ENCODE peak calls at places on chromosomes 4 and X, in ten cellular contexts. F, L, Y, H, Z, E, K, Q, O and J are unnamed samples.

GRCh38 chr4:75248770-75249467 is 265.3 kb downstream of the RCHY1 start:
- DNase-seq in O (no peak), F (peak), H (no peak), K (no peak), Z (no peak), L (no peak), Y (no peak), E (no peak), Q (no peak), J (no peak)

GRCh38 chrX:8820910-8821527 is 19.8 kb upstream of the FAM9A start:
- DNase-seq in Z (no peak), Q (peak), E (no peak), Y (no peak), H (no peak), F (no peak), O (no peak), K (peak), L (no peak), J (no peak)

GRCh38 chr4:184416913-184417734 is 57.2 kb downstream of the IRF2 start:
- DNase-seq in E (no peak), H (no peak), L (no peak), O (no peak), F (no peak), K (no peak), Y (no peak), Q (peak), Z (no peak), J (no peak)

GRCh38 chr4:102350634-102351033 is 5.4 kb upstream of the SLC39A8 start:
- DNase-seq in F (no peak), E (no peak), H (no peak), O (no peak), Z (no peak), K (no peak), L (no peak), Y (no peak), Q (no peak), J (no peak)

GRCh38 chr4:173573286-173573685 is 43.3 kb upstream of the HAND2 start:
- DNase-seq in Y (no peak), O (no peak), Q (no peak), E (no peak), Z (no peak), L (no peak), F (no peak), H (no peak), K (no peak), J (no peak)

GRCh38 chr4:161555689-161556660 is 607.8 kb downstream of the FSTL5 start:
- DNase-seq in H (no peak), Q (peak), Z (no peak), L (no peak), K (peak), Y (no peak), E (no peak), F (peak), O (no peak), J (no peak)

GRCh38 chr4:85741921-85742591 is 267.1 kb downstream of the ARHGAP24 start:
- DNase-seq in K (no peak), O (peak), E (peak), Y (peak), H (no peak), Q (no peak), L (no peak), Z (no peak), F (no peak), J (no peak)

GRCh38 chr4:148061139-148061476 is 329.2 kb downstream of the ARHGAP10 start:
- DNase-seq in Z (no peak), H (no peak), E (no peak), Y (no peak), Q (no peak), K (no peak), F (no peak), L (no peak), O (no peak), J (no peak)

GRCh38 chrX:127459784-127460183 is 592.4 kb downstream of the ACTRT1 start:
- DNase-seq in Y (no peak), O (no peak), K (no peak), Q (no peak), L (no peak), F (peak), E (no peak), Z (no peak), H (no peak), J (no peak)

GRCh38 chr4:147025042-147025441 is 79.4 kb upstream of the TTC29 start:
- DNase-seq in E (no peak), L (no peak), O (no peak), Z (no peak), H (no peak), F (no peak), Y (no peak), K (no peak), Q (no peak), J (no peak)

GRCh38 chr4:7358100-7358735 is 76.5 kb downstream of the PSAPL1 start:
- DNase-seq in L (peak), H (no peak), E (peak), Y (peak), O (no peak), Z (peak), K (peak), F (peak), Q (peak), J (no peak)

GRCh38 chr4:126582737-126583136 is 1050.0 kb upstream of the INTU start:
- DNase-seq in E (peak), H (no peak), K (no peak), Q (peak), F (peak), Z (no peak), O (no peak), Y (no peak), L (no peak), J (no peak)

GRCh38 chr4:161332696-161333095 is 831.1 kb downstream of the FSTL5 start:
- DNase-seq in Q (no peak), K (no peak), Y (no peak), H (no peak), Z (no peak), L (no peak), O (no peak), F (no peak), E (no peak), J (no peak)

GRCh38 chr4:47483722-47484121 is 1.4 kb upstream of the ATP10D start:
- DNase-seq in Q (no peak), K (peak), L (no peak), F (peak), H (no peak), Y (no peak), O (no peak), Z (no peak), E (no peak), J (no peak)
- TF ChIP-seq CTCF in Q (no peak), K (no peak), L (no peak), F (no peak), H (no peak), Y (no peak), O (no peak), Z (no peak), E (no peak), J (no peak)

DNA sequence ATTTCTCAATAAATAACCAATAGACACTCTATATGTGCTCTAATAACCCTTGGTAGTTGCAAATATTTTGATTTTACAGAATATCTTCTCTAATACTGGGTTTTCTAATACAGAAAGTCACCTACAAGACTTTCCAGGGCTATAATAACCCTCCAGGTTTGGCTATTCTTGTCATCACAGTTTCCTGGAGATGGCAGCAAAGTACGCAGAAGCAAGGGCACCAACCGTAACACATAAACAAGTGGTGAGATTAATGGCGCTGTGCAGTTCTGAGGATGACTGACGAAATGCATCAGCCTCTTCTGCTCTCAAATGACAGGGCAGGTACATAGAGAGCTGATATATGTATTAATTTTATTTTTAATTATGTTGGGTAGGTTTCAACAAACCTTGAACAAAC is 122.4 kb downstream of the C4orf33 start:
- DNase-seq in O (peak), H (no peak), Q (peak), K (peak), L (no peak), F (no peak), E (no peak), Y (no peak), Z (no peak), J (no peak)
- TF ChIP-seq CTCF in O (peak), H (peak), Q (peak), K (no peak), L (no peak), F (no peak), E (no peak), Y (peak), Z (no peak), J (peak)

GRCh38 chrX:74420194-74421035 is 878 bp upstream of the SLC16A2 start:
- DNase-seq in Y (peak), O (peak), K (peak), Z (peak), E (peak), H (no peak), F (peak), Q (peak), L (no peak), J (no peak)

GRCh38 chrX:74423289-74423985 is 2.1 kb downstream of the SLC16A2 start:
- DNase-seq in H (no peak), F (no peak), Q (no peak), O (no peak), Y (no peak), E (no peak), Z (no peak), L (no peak), K (no peak), J (no peak)

GRCh38 chrX:74421181-74422028 is at the start of gene SLC16A2:
- DNase-seq in O (peak), Z (peak), Y (peak), Q (peak), F (peak), K (peak), H (no peak), E (peak), L (no peak), J (peak)

GRCh38 chrX:74422029-74422352 is 698 bp downstream of the SLC16A2 start:
- DNase-seq in F (no peak), E (peak), O (peak), K (no peak), Q (no peak), Z (no peak), H (no peak), L (no peak), Y (no peak), J (no peak)

GRCh38 chrX:74422576-74423288 is 1.4 kb downstream of the SLC16A2 start:
- DNase-seq in L (no peak), Z (peak), H (peak), O (peak), K (peak), E (peak), Y (peak), F (peak), Q (peak), J (no peak)
- TF ChIP-seq CTCF in L (peak), Z (no peak), H (no peak), O (peak), K (no peak), E (no peak), Y (peak), F (peak), Q (peak), J (no peak)

DNA sequence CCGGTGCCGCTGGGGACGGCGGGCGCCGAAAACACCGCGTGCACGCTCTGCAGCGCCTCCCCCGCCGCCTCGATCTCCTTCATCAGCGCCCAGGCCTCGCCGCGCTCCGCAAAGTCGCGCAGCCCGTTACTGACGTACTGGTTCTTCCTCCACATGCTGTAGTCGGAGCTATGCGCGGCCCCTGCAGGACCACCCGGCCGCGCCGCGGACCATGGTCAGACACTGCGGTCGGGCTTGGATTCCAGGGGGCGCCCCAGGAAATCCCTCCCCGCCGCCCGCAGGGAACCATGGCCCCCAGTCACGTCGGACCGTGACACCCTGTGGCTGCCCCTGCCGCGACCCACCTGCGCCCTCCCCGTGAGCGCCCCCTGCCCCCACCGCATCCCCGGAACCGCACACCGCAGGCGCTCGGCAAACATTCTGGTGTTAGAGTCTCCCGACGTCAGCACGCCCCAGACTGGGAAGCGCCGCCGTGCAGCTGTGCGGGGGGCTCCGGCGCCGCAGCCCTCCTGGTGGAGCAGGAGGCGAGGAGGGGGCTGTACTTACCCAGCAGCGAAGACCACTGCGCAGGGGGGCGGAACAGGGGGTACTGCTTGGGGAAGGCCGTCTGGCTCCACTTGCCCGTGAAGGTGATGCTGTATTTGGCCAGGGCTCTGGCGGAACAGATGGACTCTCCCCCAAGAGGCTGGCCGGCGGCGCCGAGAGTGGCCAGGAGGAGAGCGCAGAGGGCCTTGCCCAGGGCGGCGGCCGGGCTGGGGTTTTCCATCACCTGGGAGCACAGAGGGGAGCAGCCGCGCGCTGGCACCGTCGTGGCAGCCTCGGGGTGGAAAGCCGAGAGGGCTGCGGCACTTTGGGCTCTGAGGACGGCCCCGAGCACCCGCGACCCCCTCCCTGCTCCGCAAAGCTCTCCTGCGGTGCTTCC is 816 bp downstream of the SPON2 start:
- DNase-seq in Z (no peak), E (peak), L (no peak), Q (no peak), O (peak), H (no peak), Y (no peak), K (no peak), F (no peak), J (no peak)
- TF ChIP-seq CTCF in Z (no peak), E (no peak), L (no peak), Q (no peak), O (no peak), H (peak), Y (no peak), K (no peak), F (no peak), J (no peak)

GRCh38 chrX:30308263-30309138 is 689 bp downstream of the NR0B1 start:
- DNase-seq in Y (no peak), F (no peak), E (peak), O (no peak), Z (no peak), H (no peak), Q (peak), L (no peak), K (no peak), J (no peak)
- TF ChIP-seq CTCF in Y (peak), F (peak), E (no peak), O (no peak), Z (no peak), H (no peak), Q (no peak), L (peak), K (peak), J (no peak)

GRCh38 chr4:10635096-10635495 is 49.5 kb downstream of the CLNK start:
- DNase-seq in E (no peak), Z (no peak), F (no peak), Y (no peak), Q (no peak), O (no peak), K (no peak), H (no peak), L (no peak), J (no peak)

GRCh38 chr4:10643600-10644425 is 40.8 kb downstream of the CLNK start:
- DNase-seq in Q (no peak), E (no peak), K (peak), Y (no peak), H (no peak), L (no peak), Z (no peak), O (no peak), F (peak), J (no peak)

GRCh38 chr4:10640535-10641159 is 43.9 kb downstream of the CLNK start:
- DNase-seq in L (no peak), Q (no peak), E (no peak), Z (no peak), K (peak), O (no peak), Y (peak), H (no peak), F (no peak), J (no peak)

GRCh38 chr4:10639664-10640063 is 44.9 kb downstream of the CLNK start:
- DNase-seq in K (peak), H (no peak), Q (peak), F (peak), O (no peak), Z (no peak), Y (no peak), L (no peak), E (no peak), J (no peak)

DNA sequence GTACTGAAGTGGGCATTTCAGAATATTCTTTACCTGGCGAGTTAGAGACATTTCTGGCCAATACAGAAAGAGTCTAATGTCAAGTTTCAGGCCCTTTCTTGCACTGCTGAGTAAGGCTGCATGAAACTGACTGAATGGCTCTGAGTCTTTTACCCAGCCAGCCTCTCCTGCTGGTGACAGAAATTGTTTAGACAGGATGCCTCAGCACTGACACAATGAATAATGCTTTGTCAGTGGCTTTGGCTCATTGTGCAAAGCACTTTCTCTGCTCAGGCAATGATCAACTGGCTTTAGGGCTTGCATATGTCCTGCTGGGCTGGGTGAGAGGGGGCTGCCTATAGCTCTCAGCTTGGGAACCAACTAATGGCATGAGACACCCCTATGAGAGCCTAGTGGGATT is 45.5 kb downstream of the CLNK start:
- DNase-seq in Q (no peak), O (no peak), F (peak), L (no peak), Z (no peak), Y (no peak), E (no peak), K (peak), H (no peak), J (no peak)
- TF ChIP-seq CTCF in Q (no peak), O (no peak), F (no peak), L (no peak), Z (no peak), Y (no peak), E (no peak), K (no peak), H (no peak), J (no peak)

DNA sequence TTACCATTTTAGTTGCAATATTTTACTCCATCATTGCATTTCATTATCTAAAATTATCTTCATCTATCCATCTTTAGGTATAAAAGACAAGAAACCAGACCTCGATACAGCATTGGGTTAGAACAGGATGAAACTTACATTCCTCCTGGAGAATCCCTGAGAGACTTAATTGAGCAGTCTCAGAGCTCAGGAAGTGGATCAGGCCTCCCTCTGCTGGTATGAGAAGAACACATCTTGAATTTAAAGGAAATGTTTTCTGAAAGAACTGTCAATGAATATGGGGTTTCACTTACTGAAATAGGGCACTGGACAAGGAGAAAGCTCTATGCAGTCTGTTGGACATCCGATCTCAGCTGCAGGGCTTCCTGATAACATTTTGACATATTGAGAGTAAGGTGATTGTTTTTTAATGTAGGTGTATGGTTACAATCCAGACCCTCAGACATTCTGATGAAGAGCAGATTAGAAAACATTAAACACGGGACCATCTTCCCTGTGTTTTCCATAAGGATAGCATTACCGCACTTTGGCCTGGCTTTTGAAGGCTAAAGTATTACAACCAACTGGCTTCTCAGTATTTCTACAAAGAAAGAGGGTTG is 367.2 kb downstream of the BMPR1B start:
- DNase-seq in Q (peak), L (peak), F (peak), Z (no peak), Y (no peak), H (peak), K (peak), O (no peak), E (no peak), J (no peak)
- TF ChIP-seq CTCF in Q (peak), L (peak), F (peak), Z (no peak), Y (peak), H (peak), K (peak), O (peak), E (peak), J (peak)